ENCODE peak calls at places on chromosomes 5 and 9, in eight cellular contexts. Y, C, R, G, A, J, I and P are unnamed samples.

GRCh38 chr9:38067611-38067891 is 1.5 kb downstream of the SHB start:
- DNase-seq in Y (peak), C (peak), R (peak), G (no peak), A (no peak), J (peak), I (no peak), P (no peak)

GRCh38 chr9:94449486-94449885 is 105.4 kb upstream of the PCAT7 start:
- DNase-seq in Y (no peak), C (no peak), R (no peak), G (no peak), A (no peak), J (no peak), I (no peak), P (no peak)

GRCh38 chr9:136867480-136867879 is 1.4 kb upstream of the EDF1 start:
- DNase-seq in Y (no peak), C (no peak), R (no peak), G (no peak), A (no peak), J (no peak), I (no peak), P (no peak)

GRCh38 chr9:26950521-26950920 is 3.5 kb upstream of the PLAA start:
- DNase-seq in Y (no peak), C (no peak), R (no peak), G (no peak), A (no peak), J (no peak), I (no peak), P (no peak)

GRCh38 chr9:74444389-74444788 is 52.7 kb upstream of the RORB start:
- DNase-seq in Y (peak), C (no peak), R (no peak), G (no peak), A (no peak), J (no peak), I (no peak), P (no peak)

GRCh38 chr9:14098102-14098501 is 215.8 kb downstream of the NFIB start:
- DNase-seq in Y (no peak), C (no peak), R (no peak), G (no peak), A (no peak), J (no peak), I (no peak), P (no peak)

GRCh38 chr5:145104106-145104505 is 731.0 kb downstream of the PRELID2 start:
- DNase-seq in Y (no peak), C (no peak), R (no peak), G (no peak), A (peak), J (no peak), I (no peak), P (no peak)

GRCh38 chr5:169923988-169924387 is 56.3 kb downstream of the INSYN2B start:
- DNase-seq in Y (no peak), C (no peak), R (no peak), G (no peak), A (no peak), J (no peak), I (no peak), P (no peak)

GRCh38 chr9:129884220-129885017 is 49.2 kb downstream of the USP20 start:
- DNase-seq in Y (peak), C (peak), R (peak), G (peak), A (peak), J (peak), I (peak), P (peak)

GRCh38 chr5:90947667-90948066 is 389.1 kb downstream of the ADGRV1 start:
- DNase-seq in Y (no peak), C (no peak), R (no peak), G (no peak), A (no peak), J (no peak), I (no peak), P (no peak)

GRCh38 chr9:112037281-112038016 is 137.6 kb downstream of the SUSD1 start:
- DNase-seq in Y (no peak), C (no peak), R (no peak), G (peak), A (peak), J (no peak), I (no peak), P (no peak)

GRCh38 chr5:16805478-16805877 is 130.6 kb downstream of the MYO10 start:
- DNase-seq in Y (no peak), C (no peak), R (no peak), G (no peak), A (peak), J (no peak), I (no peak), P (peak)

GRCh38 chr5:160824590-160824989 is 27.4 kb downstream of the ATP10B start:
- DNase-seq in Y (no peak), C (no peak), R (no peak), G (no peak), A (no peak), J (no peak), I (no peak), P (no peak)

GRCh38 chr9:128138001-128138400 is 10.5 kb upstream of the PTGES2 start:
- DNase-seq in Y (no peak), C (no peak), R (no peak), G (no peak), A (no peak), J (no peak), I (no peak), P (no peak)

GRCh38 chr9:19030899-19031298 is 2.1 kb downstream of the SAXO1 start:
- DNase-seq in Y (no peak), C (no peak), R (no peak), G (no peak), A (no peak), J (no peak), I (no peak), P (no peak)

GRCh38 chr9:33426843-33427293 is 20.5 kb downstream of the AQP3 start:
- DNase-seq in Y (no peak), C (no peak), R (no peak), G (no peak), A (no peak), J (no peak), I (no peak), P (no peak)

GRCh38 chr9:134629586-134630392 is 11.8 kb upstream of the COL5A1 start:
- DNase-seq in Y (no peak), C (peak), R (no peak), G (no peak), A (no peak), J (peak), I (no peak), P (no peak)

GRCh38 chr5:31361234-31361633 is 167.7 kb downstream of the CDH6 start:
- DNase-seq in Y (peak), C (no peak), R (no peak), G (peak), A (peak), J (peak), I (no peak), P (peak)

GRCh38 chr5:39547548-39548154 is 122.9 kb upstream of the DAB2 start:
- DNase-seq in Y (peak), C (no peak), R (peak), G (peak), A (peak), J (no peak), I (no peak), P (peak)

GRCh38 chr5:61489574-61489973 is 157.5 kb downstream of the ZSWIM6 start:
- DNase-seq in Y (no peak), C (no peak), R (no peak), G (no peak), A (no peak), J (no peak), I (no peak), P (no peak)

DNA sequence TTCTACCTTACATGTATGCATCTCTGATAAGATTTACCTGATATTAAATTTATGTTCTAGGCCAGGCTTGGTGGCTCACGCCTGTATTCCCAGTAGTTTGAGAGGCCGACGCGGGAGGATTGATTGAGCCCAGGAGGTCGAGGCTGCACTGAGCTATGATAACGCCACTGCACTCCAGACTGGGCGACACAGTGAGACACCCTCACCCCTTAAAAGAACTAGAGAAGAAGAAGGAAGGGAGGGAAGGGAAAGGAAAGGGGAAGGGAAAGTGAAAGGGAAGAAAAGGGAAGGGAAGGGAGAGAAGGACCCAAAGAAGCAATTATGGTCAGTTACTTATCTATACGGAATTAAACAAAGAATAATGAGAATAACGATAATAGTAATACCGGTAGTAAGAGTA is 1.2 kb upstream of the RFK start:
- DNase-seq in Y (no peak), C (no peak), R (no peak), G (no peak), A (no peak), J (no peak), I (no peak), P (no peak)
- TF ChIP-seq CTCF in Y (no peak), C (no peak), R (no peak), G (no peak), A (no peak), J (no peak), I (no peak), P (no peak)

GRCh38 chr9:110128664-110129329 is 79.2 kb downstream of the C9orf152 start:
- DNase-seq in Y (no peak), C (no peak), R (no peak), G (no peak), A (no peak), J (no peak), I (no peak), P (no peak)
- H3K4me3 ChIP-seq in Y (no peak), C (no peak), R (no peak), G (peak), A (no peak), J (no peak), I (no peak), P (no peak)

GRCh38 chr5:108382784-108383358 is 973 bp upstream of the FBXL17 start:
- DNase-seq in Y (peak), C (no peak), R (peak), G (no peak), A (peak), J (no peak), I (no peak), P (no peak)

GRCh38 chr5:108387756-108388155 is 5.9 kb upstream of the FBXL17 start:
- DNase-seq in Y (no peak), C (no peak), R (peak), G (no peak), A (no peak), J (no peak), I (no peak), P (no peak)

GRCh38 chr5:108384741-108385140 is 2.8 kb upstream of the FBXL17 start:
- DNase-seq in Y (no peak), C (no peak), R (no peak), G (no peak), A (no peak), J (no peak), I (no peak), P (no peak)

GRCh38 chr5:108381955-108382783 is at the start of gene FBXL17:
- DNase-seq in Y (peak), C (peak), R (peak), G (peak), A (peak), J (peak), I (peak), P (peak)

DNA sequence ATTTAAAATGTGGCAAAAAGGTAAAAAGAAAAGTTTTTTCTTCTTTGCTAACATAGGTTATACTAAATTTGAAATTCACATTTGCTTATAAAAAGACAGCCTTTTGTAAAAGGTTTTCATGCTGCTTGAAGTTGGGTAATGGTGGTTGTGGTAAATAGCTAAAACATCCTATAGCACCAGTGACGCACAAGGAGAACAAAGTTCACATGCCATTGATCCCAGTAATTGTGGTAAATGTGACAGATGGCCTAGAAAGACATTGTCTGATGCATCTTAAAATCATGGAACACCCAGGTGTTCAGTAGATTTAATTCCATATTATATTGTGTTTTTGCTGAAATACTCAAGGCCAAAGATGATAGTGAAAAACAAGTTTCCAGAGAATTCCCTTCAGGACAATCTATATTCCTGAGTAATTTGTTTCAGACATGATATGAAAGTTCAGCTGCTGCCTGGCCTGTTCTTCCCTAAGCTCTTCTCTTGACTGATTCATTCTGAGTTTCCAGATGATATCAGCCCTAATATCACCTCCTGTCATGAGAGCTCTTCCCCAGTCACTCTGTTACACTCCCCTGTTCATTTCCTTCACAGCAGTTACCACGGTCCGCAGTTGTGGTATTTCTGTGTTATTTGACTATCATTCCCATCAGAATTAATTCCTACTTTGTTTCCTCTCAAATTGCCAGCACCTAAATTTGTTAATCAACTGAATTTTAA is 4.6 kb upstream of the FBXL17 start:
- DNase-seq in Y (no peak), C (no peak), R (no peak), G (peak), A (peak), J (no peak), I (no peak), P (no peak)
- TF ChIP-seq CTCF in Y (no peak), C (no peak), R (no peak), G (no peak), A (no peak), J (no peak), I (no peak), P (no peak)

DNA sequence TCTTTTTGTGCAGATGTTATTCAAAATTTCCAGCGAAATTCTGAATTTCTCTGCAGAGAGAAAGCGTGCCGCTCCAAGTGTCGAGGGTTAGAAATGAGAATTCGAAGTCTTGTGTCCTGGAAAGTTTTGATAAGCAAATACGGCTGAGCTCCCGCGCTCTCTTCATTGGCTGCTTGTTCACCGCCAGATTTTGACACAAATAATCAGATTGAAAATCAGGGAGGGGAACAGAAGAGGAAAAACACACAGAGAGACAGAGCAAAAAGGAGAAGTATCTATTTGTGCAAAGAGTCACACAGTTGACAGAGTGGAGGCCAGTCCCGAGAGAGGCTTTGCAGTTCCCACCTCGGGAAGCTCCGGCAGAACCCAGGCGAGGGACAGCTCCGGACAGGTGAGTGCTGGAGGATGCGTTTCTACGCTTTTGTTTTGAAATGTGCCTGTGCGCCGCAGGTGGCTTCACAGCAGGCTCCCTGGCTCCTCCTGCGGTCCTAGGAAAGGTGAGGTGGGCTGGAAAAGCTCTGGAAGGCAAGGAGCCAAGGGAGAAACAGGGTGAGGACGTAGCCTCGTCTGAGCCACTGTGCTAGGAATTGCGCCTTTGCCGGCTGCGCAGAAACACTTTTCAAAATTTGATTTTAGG is at the start of gene GFI1B:
- DNase-seq in Y (peak), C (no peak), R (no peak), G (no peak), A (no peak), J (no peak), I (no peak), P (no peak)
- H3K4me3 ChIP-seq in Y (no peak), C (no peak), R (no peak), G (no peak), A (no peak), J (no peak), I (no peak), P (no peak)